ENCODE peak calls at places on chromosomes 2 and 18, in eight cellular contexts. D, E, T, R, P, I, K and Q are unnamed samples.

GRCh38 chr2:189161894-189162293 is 17.7 kb downstream of the COL5A2 start:
- DNase-seq in D (no peak), K (no peak), E (no peak), P (no peak), R (no peak), I (no peak), T (no peak), Q (no peak)

GRCh38 chr18:12657048-12657848 is 659 bp downstream of the SPIRE1 start:
- DNase-seq in R (peak; percentile 32), I (peak; percentile 30), D (no peak), P (peak; percentile 36), E (no peak), K (peak; percentile 34), T (peak; percentile 56), Q (no peak)

GRCh38 chr2:174485763-174486613 is 841 bp downstream of the GPR155 start:
- DNase-seq in R (peak; percentile 21), P (no peak), I (peak; percentile 23), D (no peak), T (peak; percentile 56), K (peak; percentile 44), E (peak; percentile 42), Q (peak; percentile 66)

GRCh38 chr2:45895477-45895876 is 244.0 kb downstream of the PRKCE start:
- DNase-seq in K (no peak), T (no peak), R (no peak), P (no peak), E (no peak), D (no peak), I (no peak), Q (no peak)

GRCh38 chr2:138495384-138495783 is 6.2 kb upstream of the SPOPL start:
- DNase-seq in K (no peak), D (no peak), I (no peak), E (no peak), P (no peak), R (no peak), T (no peak), Q (no peak)

GRCh38 chr2:239484571-239485355 is 83.9 kb upstream of the HDAC4 start:
- DNase-seq in R (no peak), E (no peak), T (no peak), P (no peak), K (no peak), D (no peak), I (no peak), Q (no peak)

GRCh38 chr18:76756491-76757288 is 65.7 kb upstream of the ZNF236 start:
- DNase-seq in D (no peak), K (no peak), P (peak; percentile 50), T (no peak), E (no peak), I (no peak), R (no peak), Q (no peak)

GRCh38 chr2:150572194-150572766 is 84.8 kb upstream of the RND3 start:
- DNase-seq in I (no peak), T (no peak), P (no peak), D (no peak), E (no peak), K (no peak), R (no peak), Q (no peak)

GRCh38 chr18:48749768-48750167 is 201.0 kb downstream of the SMAD7 start:
- DNase-seq in E (no peak), D (peak; percentile 50), I (peak; percentile 59), P (peak; percentile 70), T (no peak), R (no peak), K (no peak), Q (peak; percentile 86)

GRCh38 chr2:199977984-199978415 is 22.6 kb downstream of the MAIP1 start:
- DNase-seq in E (no peak), R (peak; percentile 93), I (peak; percentile 86), P (no peak), T (no peak), D (no peak), K (no peak), Q (no peak)

GRCh38 chr2:5696741-5697521 is 4.7 kb downstream of the SOX11 start:
- DNase-seq in D (no peak), I (no peak), R (no peak), T (no peak), P (no peak), K (no peak), E (no peak), Q (no peak)

GRCh38 chr18:10912790-10913560 is 236.4 kb downstream of the PIEZO2 start:
- DNase-seq in P (no peak), I (no peak), E (no peak), D (no peak), K (no peak), T (no peak), R (no peak), Q (no peak)

GRCh38 chr2:112821142-112821541 is 15.4 kb downstream of the IL1B start:
- DNase-seq in P (no peak), D (no peak), E (no peak), I (no peak), K (no peak), R (no peak), T (no peak), Q (no peak)

GRCh38 chr2:234136461-234136860 is 86.0 kb downstream of the SPP2 start:
- DNase-seq in T (no peak), I (peak; percentile 56), K (no peak), R (peak; percentile 67), P (no peak), D (no peak), E (no peak), Q (no peak)

GRCh38 chr2:221434155-221434554 is 137.9 kb downstream of the EPHA4 start:
- DNase-seq in P (no peak), R (no peak), T (no peak), K (no peak), E (no peak), I (peak; percentile 61), D (no peak), Q (no peak)

GRCh38 chr2:11310212-11310611 is 34.2 kb downstream of the ROCK2 start:
- DNase-seq in E (no peak), R (no peak), T (no peak), K (no peak), D (no peak), P (no peak), I (no peak), Q (no peak)

GRCh38 chr2:11314482-11314881 is 30.0 kb downstream of the ROCK2 start:
- DNase-seq in T (no peak), E (no peak), D (no peak), P (no peak), I (no peak), R (no peak), K (no peak), Q (no peak)

GRCh38 chr2:11309706-11310105 is 34.7 kb downstream of the ROCK2 start:
- DNase-seq in R (no peak), E (no peak), I (no peak), T (no peak), K (no peak), D (no peak), P (no peak), Q (no peak)

GRCh38 chr2:11312770-11313471 is 31.5 kb downstream of the ROCK2 start:
- DNase-seq in P (no peak), R (no peak), K (no peak), I (no peak), D (no peak), T (no peak), E (no peak), Q (no peak)

GRCh38 chr2:11311543-11311942 is 32.9 kb downstream of the ROCK2 start:
- DNase-seq in R (no peak), E (no peak), K (no peak), D (no peak), I (no peak), P (no peak), T (no peak), Q (no peak)
- H3K4me1 ChIP-seq in R (peaks cover 4% of the 10 kb centered on the region), E (no peaks in the 10 kb centered on the region), K (peaks cover 4% of the 10 kb centered on the region), D (no peaks in the 10 kb centered on the region), I (no peaks in the 10 kb centered on the region), P (peaks cover 14% of the 10 kb centered on the region), T (peaks cover 10% of the 10 kb centered on the region), Q (peaks cover 12% of the 10 kb centered on the region)

DNA sequence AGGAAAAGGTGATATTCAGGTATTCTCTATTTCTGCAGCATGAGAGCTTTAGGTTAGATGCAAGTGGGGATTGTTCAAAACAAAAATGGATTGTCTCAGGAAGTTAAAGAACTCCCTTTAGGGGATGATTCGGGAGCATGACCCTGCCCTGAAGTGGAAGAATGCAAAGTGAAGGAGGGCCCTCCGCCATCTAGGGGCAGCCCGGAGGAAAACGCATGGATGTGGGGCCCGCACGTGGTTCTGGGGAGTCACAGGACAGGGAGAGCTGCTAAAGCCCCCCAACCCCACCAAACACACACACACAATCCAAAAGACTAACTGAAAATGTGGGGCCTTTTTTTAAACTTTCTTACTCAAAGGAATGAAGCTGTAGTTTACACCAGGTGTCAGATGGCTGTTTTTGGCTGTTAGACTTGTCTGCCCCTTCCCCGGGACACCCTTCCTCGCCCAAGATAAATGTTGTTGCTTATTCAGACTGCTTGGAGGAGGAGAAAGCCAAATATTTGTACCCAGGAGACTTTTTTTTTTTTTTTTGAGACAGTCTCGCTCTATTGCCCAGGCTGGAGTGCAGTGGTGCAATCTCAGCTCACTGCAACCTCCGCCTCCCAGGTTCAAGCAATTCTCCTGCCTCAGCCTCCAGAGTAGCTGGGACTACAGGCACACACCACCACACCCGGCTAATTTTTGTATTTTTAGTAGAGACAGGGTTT is 78.8 kb downstream of the HNRNPLL start:
- DNase-seq in K (no peak), I (no peak), P (no peak), R (no peak), T (no peak), E (no peak), D (no peak), Q (no peak)
- TF ChIP-seq CTCF in K (peak; percentile 8), I (no peak), P (no peak), R (peak; percentile 43), T (no peak), E (no peak), D (no peak), Q (peak; percentile 30)

DNA sequence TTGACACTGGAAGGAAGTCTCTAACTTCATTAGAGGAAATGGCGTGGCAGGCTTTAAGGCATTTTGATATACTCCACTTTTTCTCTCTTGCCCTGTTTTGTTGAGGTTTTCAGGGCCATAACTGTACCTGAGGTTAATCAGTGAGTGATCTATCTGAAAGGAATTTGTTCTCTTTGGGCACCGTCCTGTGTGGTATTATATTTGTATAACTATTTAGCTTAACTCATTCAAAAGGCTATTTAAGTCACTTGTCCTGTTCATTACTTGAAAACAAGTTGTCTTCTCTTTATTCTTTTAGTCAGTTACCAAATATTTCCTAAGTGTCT is 180.4 kb downstream of the NEDD4L start:
- DNase-seq in D (no peak), K (no peak), T (no peak), I (no peak), E (no peak), R (peak; percentile 73), P (no peak), Q (no peak)
- H3K4me1 ChIP-seq in D (peaks cover 14% of the 10 kb centered on the region), K (peaks cover 34% of the 10 kb centered on the region), T (peaks cover 25% of the 10 kb centered on the region), I (peaks cover 42% of the 10 kb centered on the region), E (no peaks in the 10 kb centered on the region), R (peaks cover 49% of the 10 kb centered on the region), P (no peaks in the 10 kb centered on the region), Q (peaks cover 15% of the 10 kb centered on the region)

DNA sequence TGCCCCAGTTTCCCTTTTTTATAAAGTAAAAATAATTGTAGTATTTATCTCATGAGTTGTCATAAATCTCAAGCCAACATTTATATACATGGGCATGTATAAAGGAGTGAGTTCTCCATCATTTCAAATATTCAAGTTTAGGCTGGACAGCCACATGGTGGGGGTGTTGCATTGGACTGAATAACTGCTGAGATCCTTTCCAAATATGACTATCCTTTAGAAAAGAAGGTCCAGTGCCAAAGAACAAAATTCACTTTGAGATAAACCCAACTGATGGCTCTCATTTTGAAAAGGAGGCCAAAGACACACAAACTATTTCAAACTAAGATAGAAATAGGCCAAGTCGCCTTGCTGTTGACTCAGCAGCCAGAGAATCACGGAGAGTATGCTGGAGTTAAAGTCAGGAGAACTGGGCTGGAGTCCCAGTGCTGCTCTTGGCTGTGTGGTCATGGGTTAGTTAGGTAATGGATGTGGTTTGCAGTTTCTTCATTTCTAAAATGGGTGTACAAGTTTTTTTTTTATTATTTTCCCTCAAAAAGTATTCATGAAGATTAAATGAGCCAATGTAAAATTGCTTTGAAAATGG is 204.4 kb upstream of the LRATD1 start:
- DNase-seq in R (peak; percentile 60), D (no peak), K (no peak), P (peak; percentile 36), I (peak; percentile 64), T (no peak), E (no peak), Q (no peak)
- TF ChIP-seq CTCF in R (peak; percentile 69), D (no peak), K (no peak), P (no peak), I (no peak), T (no peak), E (no peak), Q (no peak)